ENCODE peak calls at places on chromosomes 12 and 14, in eight cellular contexts. One of them, this sample, is unnamed.

GRCh38 chr12:28497889-28498411 is 307.7 kb downstream of the CCDC91 start:
- DNase-seq in D721Med: no peak
- DNase-seq in left lung: no peak
- DNase-seq in A549: peak
- DNase-seq in MCF 10A: peak
- DNase-seq in fibroblast of mammary gland: peak
- DNase-seq in AG04450: no peak
- DNase-seq in neural crest cell: no peak
- DNase-seq in this sample: peak

GRCh38 chr12:40336573-40337199 is 111.9 kb downstream of the LRRK2 start:
- DNase-seq in D721Med: no peak
- DNase-seq in left lung: no peak
- DNase-seq in A549: peak
- DNase-seq in MCF 10A: peak
- DNase-seq in fibroblast of mammary gland: peak
- DNase-seq in AG04450: no peak
- DNase-seq in neural crest cell: no peak
- DNase-seq in this sample: no peak

GRCh38 chr14:101557321-101557695 is 4.0 kb upstream of the DIO3 start:
- DNase-seq in D721Med: no peak
- DNase-seq in left lung: peak
- DNase-seq in A549: no peak
- DNase-seq in MCF 10A: no peak
- DNase-seq in fibroblast of mammary gland: no peak
- DNase-seq in AG04450: no peak
- DNase-seq in neural crest cell: no peak
- DNase-seq in this sample: no peak

GRCh38 chr14:96741151-96741977 is 55.8 kb upstream of the VRK1 start:
- DNase-seq in D721Med: peak
- DNase-seq in left lung: peak
- DNase-seq in A549: peak
- DNase-seq in MCF 10A: peak
- DNase-seq in fibroblast of mammary gland: peak
- DNase-seq in AG04450: no peak
- DNase-seq in neural crest cell: peak
- DNase-seq in this sample: peak

GRCh38 chr12:85468356-85469157 is 188.5 kb downstream of the ALX1 start:
- DNase-seq in D721Med: no peak
- DNase-seq in left lung: peak
- DNase-seq in A549: peak
- DNase-seq in MCF 10A: peak
- DNase-seq in fibroblast of mammary gland: peak
- DNase-seq in AG04450: peak
- DNase-seq in neural crest cell: peak
- DNase-seq in this sample: peak

GRCh38 chr14:72629534-72629933 is 264.4 kb downstream of the DPF3 start:
- DNase-seq in D721Med: no peak
- DNase-seq in left lung: no peak
- DNase-seq in A549: no peak
- DNase-seq in MCF 10A: no peak
- DNase-seq in fibroblast of mammary gland: no peak
- DNase-seq in AG04450: no peak
- DNase-seq in neural crest cell: no peak
- DNase-seq in this sample: no peak

GRCh38 chr12:111444314-111444705 is 38.6 kb downstream of the SH2B3 start:
- DNase-seq in D721Med: no peak
- DNase-seq in left lung: no peak
- DNase-seq in A549: no peak
- DNase-seq in MCF 10A: no peak
- DNase-seq in fibroblast of mammary gland: no peak
- DNase-seq in AG04450: no peak
- DNase-seq in neural crest cell: no peak
- DNase-seq in this sample: peak

GRCh38 chr12:28800129-28800528 is 348.9 kb upstream of the FAR2 start:
- DNase-seq in D721Med: no peak
- DNase-seq in left lung: no peak
- DNase-seq in A549: no peak
- DNase-seq in MCF 10A: no peak
- DNase-seq in fibroblast of mammary gland: no peak
- DNase-seq in AG04450: no peak
- DNase-seq in neural crest cell: no peak
- DNase-seq in this sample: no peak

GRCh38 chr14:36538051-36538450 is 18.0 kb upstream of the NKX2-1 start:
- DNase-seq in D721Med: no peak
- DNase-seq in left lung: no peak
- DNase-seq in A549: no peak
- DNase-seq in MCF 10A: no peak
- DNase-seq in fibroblast of mammary gland: no peak
- DNase-seq in AG04450: no peak
- DNase-seq in neural crest cell: no peak
- DNase-seq in this sample: no peak

GRCh38 chr12:108955225-108955835 is 65.5 kb downstream of the SVOP start:
- DNase-seq in D721Med: no peak
- DNase-seq in left lung: no peak
- DNase-seq in A549: peak
- DNase-seq in MCF 10A: peak
- DNase-seq in fibroblast of mammary gland: peak
- DNase-seq in AG04450: no peak
- DNase-seq in neural crest cell: no peak
- DNase-seq in this sample: no peak

GRCh38 chr12:100359822-100360221 is 2.9 kb downstream of the SLC17A8 start:
- DNase-seq in D721Med: no peak
- DNase-seq in left lung: no peak
- DNase-seq in A549: peak
- DNase-seq in MCF 10A: no peak
- DNase-seq in fibroblast of mammary gland: no peak
- DNase-seq in AG04450: no peak
- DNase-seq in neural crest cell: no peak
- DNase-seq in this sample: no peak

GRCh38 chr12:45989857-45990467 is 412 bp downstream of the SCAF11 start:
- DNase-seq in D721Med: no peak
- DNase-seq in left lung: peak
- DNase-seq in A549: peak
- DNase-seq in MCF 10A: no peak
- DNase-seq in fibroblast of mammary gland: no peak
- DNase-seq in AG04450: no peak
- DNase-seq in neural crest cell: no peak
- DNase-seq in this sample: peak

GRCh38 chr12:4153343-4153892 is 120.1 kb upstream of the CCND2 start:
- DNase-seq in D721Med: no peak
- DNase-seq in left lung: no peak
- DNase-seq in A549: no peak
- DNase-seq in MCF 10A: no peak
- DNase-seq in fibroblast of mammary gland: no peak
- DNase-seq in AG04450: no peak
- DNase-seq in neural crest cell: no peak
- DNase-seq in this sample: peak

GRCh38 chr12:128164533-128164932 is 102.4 kb upstream of the TMEM132C start:
- DNase-seq in D721Med: no peak
- DNase-seq in left lung: no peak
- DNase-seq in A549: no peak
- DNase-seq in MCF 10A: no peak
- DNase-seq in fibroblast of mammary gland: no peak
- DNase-seq in AG04450: no peak
- DNase-seq in neural crest cell: no peak
- DNase-seq in this sample: no peak

GRCh38 chr14:65446159-65446558 is 33.6 kb downstream of the FUT8 start:
- DNase-seq in D721Med: no peak
- DNase-seq in left lung: no peak
- DNase-seq in A549: no peak
- DNase-seq in MCF 10A: peak
- DNase-seq in fibroblast of mammary gland: peak
- DNase-seq in AG04450: no peak
- DNase-seq in neural crest cell: no peak
- DNase-seq in this sample: no peak

GRCh38 chr12:51229116-51229515 is 9.5 kb upstream of the DAZAP2 start:
- DNase-seq in D721Med: no peak
- DNase-seq in left lung: no peak
- DNase-seq in A549: no peak
- DNase-seq in MCF 10A: no peak
- DNase-seq in fibroblast of mammary gland: no peak
- DNase-seq in AG04450: no peak
- DNase-seq in neural crest cell: no peak
- DNase-seq in this sample: no peak

GRCh38 chr12:80648866-80649265 is 58.6 kb upstream of the MYF6 start:
- DNase-seq in D721Med: no peak
- DNase-seq in left lung: no peak
- DNase-seq in A549: no peak
- DNase-seq in MCF 10A: peak
- DNase-seq in fibroblast of mammary gland: peak
- DNase-seq in AG04450: peak
- DNase-seq in neural crest cell: no peak
- DNase-seq in this sample: no peak

GRCh38 chr12:3593906-3594305 is 102.9 kb downstream of the PRMT8 start:
- DNase-seq in D721Med: no peak
- DNase-seq in left lung: no peak
- DNase-seq in A549: no peak
- DNase-seq in MCF 10A: no peak
- DNase-seq in fibroblast of mammary gland: no peak
- DNase-seq in AG04450: no peak
- DNase-seq in neural crest cell: no peak
- DNase-seq in this sample: no peak

GRCh38 chr14:94129111-94129757 is at the start of gene IFI27L2:
- DNase-seq in D721Med: peak
- DNase-seq in left lung: peak
- DNase-seq in A549: peak
- DNase-seq in MCF 10A: peak
- DNase-seq in fibroblast of mammary gland: peak
- DNase-seq in AG04450: peak
- DNase-seq in neural crest cell: peak
- DNase-seq in this sample: peak
- TF ChIP-seq CTCF in D721Med: no peak
- TF ChIP-seq CTCF in left lung: peak
- TF ChIP-seq CTCF in A549: no peak
- TF ChIP-seq CTCF in MCF 10A: peak
- TF ChIP-seq CTCF in fibroblast of mammary gland: peak
- TF ChIP-seq CTCF in AG04450: peak
- TF ChIP-seq CTCF in neural crest cell: peak
- TF ChIP-seq CTCF in this sample: peak

GRCh38 chr12:116955382-116956021 is 44.8 kb downstream of the FBXW8 start:
- DNase-seq in D721Med: no peak
- DNase-seq in left lung: no peak
- DNase-seq in A549: peak
- DNase-seq in MCF 10A: peak
- DNase-seq in fibroblast of mammary gland: peak
- DNase-seq in AG04450: no peak
- DNase-seq in neural crest cell: no peak
- DNase-seq in this sample: peak
- TF ChIP-seq CTCF in D721Med: no peak
- TF ChIP-seq CTCF in left lung: no peak
- TF ChIP-seq CTCF in A549: peak
- TF ChIP-seq CTCF in MCF 10A: peak
- TF ChIP-seq CTCF in fibroblast of mammary gland: no peak
- TF ChIP-seq CTCF in AG04450: no peak
- TF ChIP-seq CTCF in neural crest cell: no peak
- TF ChIP-seq CTCF in this sample: no peak

GRCh38 chr12:107622005-107622404 is 63.6 kb upstream of the PWP1 start:
- DNase-seq in D721Med: no peak
- DNase-seq in left lung: no peak
- DNase-seq in A549: peak
- DNase-seq in MCF 10A: peak
- DNase-seq in fibroblast of mammary gland: peak
- DNase-seq in AG04450: no peak
- DNase-seq in neural crest cell: peak
- DNase-seq in this sample: peak
- TF ChIP-seq CTCF in D721Med: peak
- TF ChIP-seq CTCF in left lung: peak
- TF ChIP-seq CTCF in A549: peak
- TF ChIP-seq CTCF in MCF 10A: peak
- TF ChIP-seq CTCF in fibroblast of mammary gland: peak
- TF ChIP-seq CTCF in AG04450: peak
- TF ChIP-seq CTCF in neural crest cell: peak
- TF ChIP-seq CTCF in this sample: peak

DNA sequence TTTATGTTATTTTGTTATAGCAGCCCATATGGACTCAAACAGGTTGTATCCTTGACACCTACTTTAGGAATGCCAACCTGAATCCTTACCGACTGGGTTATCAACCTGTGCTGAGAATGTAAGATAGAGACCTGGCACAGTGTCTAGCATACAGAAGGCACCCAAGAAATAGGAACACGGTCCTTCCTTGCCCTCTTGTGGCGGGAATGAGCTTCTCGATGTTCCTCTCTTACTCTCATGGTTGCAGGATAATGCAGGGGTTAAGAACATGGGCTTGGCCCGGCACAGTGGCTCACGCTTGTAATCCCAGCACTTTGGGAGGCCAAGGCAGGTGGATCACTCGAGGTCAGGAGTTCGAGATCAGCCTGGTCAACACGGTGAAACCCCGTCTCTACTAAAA is 6.5 kb downstream of the C12orf43 start:
- DNase-seq in D721Med: no peak
- DNase-seq in left lung: no peak
- DNase-seq in A549: peak
- DNase-seq in MCF 10A: peak
- DNase-seq in fibroblast of mammary gland: peak
- DNase-seq in AG04450: no peak
- DNase-seq in neural crest cell: peak
- DNase-seq in this sample: no peak
- TF ChIP-seq CTCF in D721Med: peak
- TF ChIP-seq CTCF in left lung: no peak
- TF ChIP-seq CTCF in A549: peak
- TF ChIP-seq CTCF in MCF 10A: peak
- TF ChIP-seq CTCF in fibroblast of mammary gland: peak
- TF ChIP-seq CTCF in AG04450: peak
- TF ChIP-seq CTCF in neural crest cell: peak
- TF ChIP-seq CTCF in this sample: no peak

DNA sequence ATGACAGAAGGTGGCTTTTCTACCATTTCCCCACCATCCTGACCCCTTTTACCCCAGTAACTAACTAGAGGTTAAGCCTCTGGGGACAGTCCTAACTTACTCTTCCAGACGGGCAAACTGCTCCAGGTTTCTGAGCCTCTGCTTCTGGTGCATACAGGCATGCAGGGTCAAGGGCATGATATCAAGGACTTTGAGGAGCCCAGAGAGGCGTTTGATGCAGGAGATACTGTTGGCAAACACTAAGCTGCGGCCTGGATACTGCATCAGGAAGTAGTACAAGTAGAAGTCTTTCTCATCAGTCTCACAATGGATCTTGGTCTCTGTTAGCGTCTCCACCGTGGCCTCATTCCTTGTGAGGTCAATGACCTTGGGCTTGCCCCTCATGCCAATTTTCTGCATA is 21.0 kb downstream of the DDX24 start:
- DNase-seq in D721Med: no peak
- DNase-seq in left lung: no peak
- DNase-seq in A549: no peak
- DNase-seq in MCF 10A: no peak
- DNase-seq in fibroblast of mammary gland: no peak
- DNase-seq in AG04450: no peak
- DNase-seq in neural crest cell: no peak
- DNase-seq in this sample: no peak
- TF ChIP-seq CTCF in D721Med: no peak
- TF ChIP-seq CTCF in left lung: no peak
- TF ChIP-seq CTCF in A549: no peak
- TF ChIP-seq CTCF in MCF 10A: no peak
- TF ChIP-seq CTCF in fibroblast of mammary gland: no peak
- TF ChIP-seq CTCF in AG04450: no peak
- TF ChIP-seq CTCF in neural crest cell: no peak
- TF ChIP-seq CTCF in this sample: no peak

GRCh38 chr14:106556665-106557289 is 1030.4 kb downstream of the TMEM121 start:
- DNase-seq in D721Med: no peak
- DNase-seq in left lung: peak
- DNase-seq in A549: peak
- DNase-seq in MCF 10A: peak
- DNase-seq in fibroblast of mammary gland: no peak
- DNase-seq in AG04450: no peak
- DNase-seq in neural crest cell: no peak
- DNase-seq in this sample: peak
- TF ChIP-seq CTCF in D721Med: peak
- TF ChIP-seq CTCF in left lung: peak
- TF ChIP-seq CTCF in A549: no peak
- TF ChIP-seq CTCF in MCF 10A: peak
- TF ChIP-seq CTCF in fibroblast of mammary gland: peak
- TF ChIP-seq CTCF in AG04450: no peak
- TF ChIP-seq CTCF in neural crest cell: peak
- TF ChIP-seq CTCF in this sample: peak